ENCODE peak calls at places on chromosomes 7 and 10, in four cellular contexts. V is NCI-H748 treated with DMSO at 0.1 percent for 48 hours, C is nucleus accumbens, U is AG09309. Q is an unnamed sample.

GRCh38 chr7:1708640-1709249 is 38.7 kb downstream of the ELFN1 start:
- DNase-seq in U (no peak), C (no peak), V (no peak), Q (no peak)

GRCh38 chr10:103693070-103693811 is 162.1 kb downstream of the SH3PXD2A start:
- DNase-seq in C (no peak), U (no peak), V (no peak), Q (peak)

GRCh38 chr10:67242531-67242930 is 316.7 kb downstream of the LRRTM3 start:
- DNase-seq in C (no peak), V (no peak), U (no peak), Q (no peak)

GRCh38 chr7:149880871-149881301 is 7.1 kb downstream of the ATP6V0E2 start:
- DNase-seq in V (no peak), C (peak), U (no peak), Q (no peak)

GRCh38 chr7:106068538-106068961 is 43.6 kb downstream of the SYPL1 start:
- DNase-seq in V (no peak), C (no peak), U (no peak), Q (no peak)

GRCh38 chr7:40680657-40681056 is 545.9 kb downstream of the SUGCT start:
- DNase-seq in C (no peak), V (no peak), U (no peak), Q (peak)

GRCh38 chr10:55283041-55283440 is 482.0 kb upstream of the PCDH15 start:
- DNase-seq in U (no peak), V (no peak), C (no peak), Q (no peak)

GRCh38 chr10:81348003-81348402 is 527.0 kb upstream of the NRG3 start:
- DNase-seq in C (no peak), V (no peak), U (no peak), Q (no peak)

GRCh38 chr10:77926566-77927342 is at the start of gene DLG5:
- DNase-seq in U (no peak), V (no peak), C (peak), Q (peak)

GRCh38 chr7:94580601-94581000 is 71.0 kb downstream of the CASD1 start:
- DNase-seq in U (no peak), V (no peak), C (no peak), Q (no peak)

GRCh38 chr10:47311900-47312662 is 10.2 kb upstream of the GDF2 start:
- DNase-seq in C (peak), V (peak), U (peak), Q (peak)

GRCh38 chr10:97371696-97372095 is 29.4 kb downstream of the RRP12 start:
- DNase-seq in C (no peak), V (no peak), U (no peak), Q (no peak)

GRCh38 chr7:101813414-101814019 is 3.9 kb upstream of the CUX1 start:
- DNase-seq in C (no peak), V (no peak), U (no peak), Q (no peak)

GRCh38 chr7:16651391-16652254 is 5.6 kb downstream of the BZW2 start:
- DNase-seq in V (no peak), U (no peak), C (no peak), Q (no peak)

GRCh38 chr7:20529260-20529659 is 86.2 kb upstream of the ABCB5 start:
- DNase-seq in C (no peak), V (no peak), U (no peak), Q (no peak)

GRCh38 chr7:50304911-50305621 is 550 bp downstream of the IKZF1 start:
- DNase-seq in C (no peak), V (no peak), U (no peak), Q (no peak)

GRCh38 chr10:63713191-63714144 is 192.3 kb downstream of the REEP3 start:
- DNase-seq in U (no peak), V (no peak), C (no peak), Q (no peak)

GRCh38 chr10:58003945-58004344 is 263.7 kb downstream of the IPMK start:
- DNase-seq in V (no peak), U (no peak), C (no peak), Q (no peak)

GRCh38 chr7:72283309-72283708 is 128.8 kb downstream of the CALN1 start:
- DNase-seq in V (no peak), U (no peak), C (no peak), Q (no peak)

GRCh38 chr10:22320591-22321155 is at the start of gene BMI1:
- DNase-seq in U (no peak), C (peak), V (no peak), Q (no peak)

GRCh38 chr10:51832652-51833383 is 133.4 kb upstream of the CSTF2T start:
- DNase-seq in C (no peak), V (no peak), U (peak), Q (no peak)

GRCh38 chr7:73341877-73342276 is 13.9 kb downstream of the FKBP6 start:
- DNase-seq in V (no peak), C (no peak), U (no peak), Q (no peak)

GRCh38 chr7:69825031-69825681 is 226.9 kb downstream of the AUTS2 start:
- DNase-seq in U (no peak), V (no peak), C (no peak), Q (no peak)